ENCODE peak calls at places on chromosomes 6 and 20, in six cellular contexts. F is frontal cortex; K is NCI-H526 treated with DMSO at 0.1 percent for 48 hours; P is CD8-positive, alpha-beta memory T cell; R is H9; E is NCI-H1417 treated with DMSO at 0.1 percent for 48 hours. I is an unnamed sample.

GRCh38 chr20:18645851-18646250 is 58.0 kb downstream of the DTD1 start:
- DNase-seq in F (no peak), K (no peak), P (no peak), R (no peak), E (no peak), I (no peak)

GRCh38 chr6:158996863-158997262 is 3.1 kb downstream of the RSPH3 start:
- DNase-seq in F (no peak), K (no peak), P (no peak), R (no peak), E (no peak), I (no peak)

GRCh38 chr20:1163105-1163504 is 21.7 kb downstream of the TMEM74B start:
- DNase-seq in F (no peak), K (no peak), P (no peak), R (no peak), E (no peak), I (no peak)

GRCh38 chr6:81547149-81547548 is 205.3 kb downstream of the TENT5A start:
- DNase-seq in F (no peak), K (no peak), P (no peak), R (no peak), E (no peak), I (no peak)

GRCh38 chr20:42118409-42119125 is 500.4 kb upstream of the CHD6 start:
- DNase-seq in F (no peak), K (no peak), P (no peak), R (peak), E (no peak), I (no peak)

GRCh38 chr6:148465654-148466053 is 123.0 kb downstream of the SASH1 start:
- DNase-seq in F (no peak), K (no peak), P (no peak), R (no peak), E (no peak), I (no peak)

GRCh38 chr6:166476061-166476591 is 93.4 kb upstream of the MPC1 start:
- DNase-seq in F (no peak), K (no peak), P (no peak), R (no peak), E (no peak), I (no peak)

GRCh38 chr20:31839782-31840487 is 5.5 kb downstream of the FOXS1 start:
- DNase-seq in F (no peak), K (no peak), P (no peak), R (no peak), E (no peak), I (no peak)

GRCh38 chr6:162343902-162344226 is 383.7 kb downstream of the PRKN start:
- DNase-seq in F (no peak), K (no peak), P (no peak), R (no peak), E (no peak), I (no peak)

GRCh38 chr20:53069121-53069520 is 97.0 kb downstream of the TSHZ2 start:
- DNase-seq in F (no peak), K (no peak), P (no peak), R (no peak), E (no peak), I (no peak)

GRCh38 chr6:42693725-42694323 is 28.6 kb downstream of the PRPH2 start:
- DNase-seq in F (no peak), K (no peak), P (peak), R (no peak), E (no peak), I (no peak)

GRCh38 chr20:32203556-32204484 is 3.7 kb downstream of the PLAGL2 start:
- DNase-seq in F (no peak), K (no peak), P (no peak), R (no peak), E (no peak), I (no peak)

GRCh38 chr6:91167846-91168245 is 581.0 kb upstream of the MAP3K7 start:
- DNase-seq in F (no peak), K (no peak), P (no peak), R (no peak), E (no peak), I (no peak)

GRCh38 chr20:1810926-1811620 is 84.1 kb upstream of the SIRPA start:
- DNase-seq in F (no peak), K (no peak), P (no peak), R (no peak), E (no peak), I (no peak)

GRCh38 chr20:33676121-33676520 is 1.9 kb upstream of the NECAB3 start:
- DNase-seq in F (no peak), K (no peak), P (no peak), R (no peak), E (no peak), I (no peak)

GRCh38 chr6:40477246-40478126 is 109.7 kb downstream of the LRFN2 start:
- DNase-seq in F (no peak), K (no peak), P (peak), R (peak), E (peak), I (peak)

GRCh38 chr6:63349401-63349800 is 29.6 kb upstream of the LGSN start:
- DNase-seq in F (no peak), K (no peak), P (no peak), R (no peak), E (no peak), I (no peak)

GRCh38 chr6:68710496-68710895 is 75.4 kb downstream of the ADGRB3 start:
- DNase-seq in F (no peak), K (no peak), P (no peak), R (no peak), E (no peak), I (no peak)

GRCh38 chr6:45419574-45420082 is 41.9 kb upstream of the SUPT3H start:
- DNase-seq in F (no peak), K (peak), P (peak), R (peak), E (no peak), I (peak)

GRCh38 chr6:28597217-28597835 is 71.6 kb downstream of the GPX5 start:
- DNase-seq in F (no peak), K (peak), P (no peak), R (peak), E (no peak), I (no peak)

GRCh38 chr20:9323622-9324021 is 190.8 kb upstream of the LAMP5 start:
- DNase-seq in F (no peak), K (no peak), P (no peak), R (peak), E (no peak), I (no peak)